ENCODE peak calls at places on chromosomes 16 and 17, in seven cellular contexts. S, R, A, Y, C, F and M are unnamed samples.

GRCh38 chr16:84143784-84144199 is 1.2 kb downstream of the HSDL1 start:
- DNase-seq in R (no peak), A (no peak), C (no peak), Y (peak), S (no peak), F (no peak), M (no peak)

GRCh38 chr17:32780721-32781120 is 96.2 kb downstream of the MYO1D start:
- DNase-seq in F (no peak), Y (no peak), C (no peak), A (no peak), S (no peak), R (no peak), M (no peak)

GRCh38 chr16:906296-906695 is 64.5 kb downstream of the LMF1 start:
- DNase-seq in Y (no peak), C (no peak), F (no peak), S (no peak), R (no peak), A (no peak), M (no peak)

GRCh38 chr17:36755586-36755985 is 154.2 kb downstream of the MRM1 start:
- DNase-seq in F (no peak), A (no peak), C (peak), S (no peak), R (peak), Y (peak), M (no peak)

GRCh38 chr16:86075488-86075785 is 176.5 kb downstream of the IRF8 start:
- DNase-seq in A (no peak), C (no peak), Y (no peak), S (no peak), R (no peak), F (no peak), M (no peak)

GRCh38 chr17:76440722-76441362 is 12.1 kb downstream of the UBE2O start:
- DNase-seq in C (no peak), F (no peak), A (no peak), Y (peak), S (no peak), R (no peak), M (no peak)

GRCh38 chr16:2751577-2752034 is 832 bp upstream of the SRRM2 start:
- DNase-seq in F (peak), S (no peak), R (no peak), Y (no peak), C (no peak), A (no peak), M (peak)

GRCh38 chr16:70638814-70639792 is 7.3 kb upstream of the IL34 start:
- DNase-seq in F (no peak), S (no peak), C (no peak), Y (no peak), R (no peak), A (no peak), M (no peak)

GRCh38 chr17:49216953-49217650 is 6.6 kb downstream of the ABI3 start:
- DNase-seq in R (no peak), A (no peak), C (no peak), F (no peak), Y (no peak), S (peak), M (no peak)

GRCh38 chr17:77433385-77434135 is 292.8 kb downstream of the SEC14L1 start:
- DNase-seq in R (peak), S (peak), C (no peak), F (no peak), A (no peak), Y (no peak), M (no peak)

GRCh38 chr17:7389924-7390910 is 4.1 kb downstream of the PLSCR3 start:
- DNase-seq in R (no peak), S (no peak), C (no peak), F (no peak), Y (no peak), A (no peak), M (no peak)

GRCh38 chr16:76900285-76901263 is 290.4 kb upstream of the MON1B start:
- DNase-seq in F (no peak), Y (no peak), R (no peak), S (no peak), A (no peak), C (no peak), M (no peak)

GRCh38 chr17:44473367-44473766 is 29.8 kb downstream of the GPATCH8 start:
- DNase-seq in Y (no peak), R (no peak), C (no peak), S (no peak), A (no peak), F (no peak), M (no peak)

GRCh38 chr17:80108321-80108971 is 7.1 kb downstream of the GAA start:
- DNase-seq in C (no peak), A (no peak), R (no peak), F (no peak), S (no peak), Y (no peak), M (no peak)

GRCh38 chr16:28186752-28187151 is 25.0 kb downstream of the XPO6 start:
- DNase-seq in Y (no peak), F (no peak), A (no peak), S (no peak), C (no peak), R (no peak), M (no peak)

GRCh38 chr17:17151541-17151940 is 54.6 kb downstream of the PLD6 start:
- DNase-seq in Y (no peak), A (no peak), S (no peak), C (no peak), R (no peak), F (no peak), M (no peak)

GRCh38 chr17:48630925-48631692 is 5.0 kb upstream of the HOXB9 start:
- DNase-seq in F (no peak), A (no peak), R (no peak), Y (peak), C (no peak), S (no peak), M (no peak)

GRCh38 chr16:85270365-85270764 is 158.1 kb upstream of the CIBAR2 start:
- DNase-seq in S (no peak), R (no peak), F (no peak), C (no peak), A (no peak), Y (no peak), M (no peak)

GRCh38 chr17:43714338-43715149 is 44.0 kb downstream of the SOST start:
- DNase-seq in F (no peak), Y (no peak), A (no peak), S (no peak), C (no peak), R (no peak), M (no peak)

GRCh38 chr16:84950906-84951305 is 60.4 kb downstream of the ZDHHC7 start:
- DNase-seq in F (no peak), C (no peak), S (no peak), R (peak), A (no peak), Y (peak), M (no peak)

GRCh38 chr16:4315185-4316102 is at the start of gene GLIS2:
- DNase-seq in S (peak), C (peak), R (peak), F (no peak), A (no peak), Y (no peak), M (no peak)

GRCh38 chr17:78133179-78133951 is 2.8 kb downstream of the TMC8 start:
- DNase-seq in A (no peak), F (no peak), C (no peak), R (peak), S (no peak), Y (no peak), M (no peak)

GRCh38 chr17:60043846-60044245 is 34.9 kb downstream of the HEATR6 start:
- DNase-seq in S (no peak), R (no peak), C (no peak), Y (no peak), F (no peak), A (no peak), M (no peak)

GRCh38 chr16:49556252-49557069 is 182.9 kb downstream of the C16orf78 start:
- DNase-seq in Y (no peak), F (no peak), S (no peak), C (no peak), R (no peak), A (no peak), M (no peak)

GRCh38 chr17:20948984-20949777 is 93.6 kb downstream of the USP22 start:
- DNase-seq in A (no peak), F (no peak), S (no peak), R (peak), C (no peak), Y (peak), M (no peak)

GRCh38 chr16:3458852-3459361 is 15.4 kb downstream of the NAA60 start:
- DNase-seq in R (no peak), S (no peak), F (peak), C (no peak), Y (peak), A (no peak), M (no peak)

GRCh38 chr17:37821025-37821713 is 76.3 kb upstream of the HNF1B start:
- DNase-seq in S (no peak), F (no peak), R (no peak), A (no peak), C (no peak), Y (no peak), M (no peak)

GRCh38 chr17:82121660-82122629 is 23.9 kb upstream of the FASN start:
- DNase-seq in C (no peak), F (no peak), A (no peak), R (no peak), S (no peak), Y (no peak), M (no peak)

GRCh38 chr17:20066253-20066652 is 57.1 kb downstream of the SPECC1 start:
- DNase-seq in A (no peak), R (no peak), F (no peak), S (no peak), C (no peak), Y (no peak), M (no peak)

GRCh38 chr17:82480345-82480744 is 21.8 kb downstream of the NARF start:
- DNase-seq in F (no peak), R (no peak), A (no peak), S (no peak), Y (no peak), C (no peak), M (no peak)

GRCh38 chr16:80743273-80743672 is 61.1 kb downstream of the CDYL2 start:
- DNase-seq in C (no peak), R (no peak), F (no peak), S (no peak), A (no peak), Y (no peak), M (no peak)

GRCh38 chr17:77875881-77876509 is 82.5 kb upstream of the TNRC6C start:
- DNase-seq in Y (no peak), R (peak), F (no peak), S (peak), A (no peak), C (no peak), M (no peak)

GRCh38 chr17:55053855-55054254 is 85.3 kb downstream of the STXBP4 start:
- DNase-seq in A (no peak), F (no peak), Y (no peak), C (no peak), R (no peak), S (no peak), M (no peak)

GRCh38 chr16:57166951-57167350 is 18.9 kb downstream of the PSME3IP1 start:
- DNase-seq in S (no peak), Y (no peak), A (no peak), C (no peak), R (no peak), F (no peak), M (no peak)

GRCh38 chr17:40605301-40605700 is 40.0 kb upstream of the CCR7 start:
- DNase-seq in F (no peak), R (peak), C (no peak), Y (no peak), S (no peak), A (no peak), M (no peak)

GRCh38 chr16:8798174-8798527 is 512 bp downstream of the PMM2 start:
- DNase-seq in C (peak), R (no peak), S (no peak), A (no peak), F (no peak), Y (peak), M (no peak)

GRCh38 chr17:28345420-28346198 is 10.0 kb downstream of the TNFAIP1 start:
- DNase-seq in Y (no peak), F (no peak), C (no peak), S (no peak), A (no peak), R (no peak), M (no peak)

GRCh38 chr17:73589096-73589980 is 54.9 kb downstream of the SDK2 start:
- DNase-seq in C (no peak), F (no peak), Y (no peak), S (no peak), A (no peak), R (no peak), M (no peak)

GRCh38 chr16:67279296-67280089 is at the start of gene PLEKHG4:
- DNase-seq in R (peak), S (peak), F (peak), Y (peak), C (peak), A (peak), M (peak)